ENCODE peak calls at places on chromosomes 2 and 18, in nine cellular contexts. One of them, this sample, is unnamed.

GRCh38 chr2:113700186-113700841 is 56.1 kb downstream of the SLC35F5 start:
- DNase-seq in MCF 10A: no peak
- DNase-seq in fibroblast of lung: peak; percentile 19
- DNase-seq in tibial artery: no peak
- DNase-seq in HCT116: no peak
- DNase-seq in GM23338: peak; percentile 79
- DNase-seq in HepG2: peak; percentile 46
- DNase-seq in progenitor cell of endocrine pancreas: no peak
- DNase-seq in AG04450: no peak
- DNase-seq in this sample: no peak

GRCh38 chr18:53991202-53991601 is 233.3 kb downstream of the MBD2 start:
- DNase-seq in MCF 10A: peak; percentile 75
- DNase-seq in fibroblast of lung: peak; percentile 0
- DNase-seq in tibial artery: no peak
- DNase-seq in HCT116: peak; percentile 45
- DNase-seq in GM23338: no peak
- DNase-seq in HepG2: peak; percentile 33
- DNase-seq in progenitor cell of endocrine pancreas: no peak
- DNase-seq in AG04450: no peak
- DNase-seq in this sample: no peak

GRCh38 chr18:24987271-24987932 is 364.6 kb downstream of the ZNF521 start:
- DNase-seq in MCF 10A: no peak
- DNase-seq in fibroblast of lung: peak; percentile 34
- DNase-seq in tibial artery: no peak
- DNase-seq in HCT116: no peak
- DNase-seq in GM23338: peak; percentile 51
- DNase-seq in HepG2: no peak
- DNase-seq in progenitor cell of endocrine pancreas: no peak
- DNase-seq in AG04450: no peak
- DNase-seq in this sample: peak; percentile 37

GRCh38 chr2:8549942-8550341 is 131.9 kb upstream of the ID2 start:
- DNase-seq in MCF 10A: no peak
- DNase-seq in fibroblast of lung: no peak
- DNase-seq in tibial artery: no peak
- DNase-seq in HCT116: no peak
- DNase-seq in GM23338: no peak
- DNase-seq in HepG2: no peak
- DNase-seq in progenitor cell of endocrine pancreas: no peak
- DNase-seq in AG04450: no peak
- DNase-seq in this sample: no peak

GRCh38 chr18:46362533-46362932 is 258.3 kb downstream of the HAUS1 start:
- DNase-seq in MCF 10A: no peak
- DNase-seq in fibroblast of lung: no peak
- DNase-seq in tibial artery: no peak
- DNase-seq in HCT116: no peak
- DNase-seq in GM23338: no peak
- DNase-seq in HepG2: no peak
- DNase-seq in progenitor cell of endocrine pancreas: no peak
- DNase-seq in AG04450: no peak
- DNase-seq in this sample: no peak

GRCh38 chr2:5020451-5020850 is 671.7 kb upstream of the SOX11 start:
- DNase-seq in MCF 10A: no peak
- DNase-seq in fibroblast of lung: no peak
- DNase-seq in tibial artery: no peak
- DNase-seq in HCT116: no peak
- DNase-seq in GM23338: no peak
- DNase-seq in HepG2: no peak
- DNase-seq in progenitor cell of endocrine pancreas: no peak
- DNase-seq in AG04450: no peak
- DNase-seq in this sample: no peak

GRCh38 chr2:112794131-112794733 is 9.9 kb upstream of the IL1A start:
- DNase-seq in MCF 10A: peak; percentile 97
- DNase-seq in fibroblast of lung: peak; percentile 97
- DNase-seq in tibial artery: no peak
- DNase-seq in HCT116: peak; percentile 49
- DNase-seq in GM23338: no peak
- DNase-seq in HepG2: peak; percentile 34
- DNase-seq in progenitor cell of endocrine pancreas: no peak
- DNase-seq in AG04450: peak; percentile 69
- DNase-seq in this sample: no peak

GRCh38 chr18:12327510-12328178 is 19.6 kb downstream of the TUBB6 start:
- DNase-seq in MCF 10A: peak; percentile 86
- DNase-seq in fibroblast of lung: peak; percentile 70
- DNase-seq in tibial artery: peak; percentile 83
- DNase-seq in HCT116: peak; percentile 52
- DNase-seq in GM23338: peak; percentile 96
- DNase-seq in HepG2: peak; percentile 69
- DNase-seq in progenitor cell of endocrine pancreas: peak; percentile 72
- DNase-seq in AG04450: no peak
- DNase-seq in this sample: peak; percentile 84

GRCh38 chr18:8707946-8708345 is 2.6 kb downstream of the MTCL1 start:
- DNase-seq in MCF 10A: no peak
- DNase-seq in fibroblast of lung: no peak
- DNase-seq in tibial artery: no peak
- DNase-seq in HCT116: no peak
- DNase-seq in GM23338: no peak
- DNase-seq in HepG2: peak; percentile 52
- DNase-seq in progenitor cell of endocrine pancreas: no peak
- DNase-seq in AG04450: no peak
- DNase-seq in this sample: no peak

GRCh38 chr2:190637903-190638618 is 10.8 kb upstream of the NAB1 start:
- DNase-seq in MCF 10A: peak; percentile 73
- DNase-seq in fibroblast of lung: no peak
- DNase-seq in tibial artery: peak; percentile 74
- DNase-seq in HCT116: no peak
- DNase-seq in GM23338: no peak
- DNase-seq in HepG2: peak; percentile 45
- DNase-seq in progenitor cell of endocrine pancreas: no peak
- DNase-seq in AG04450: no peak
- DNase-seq in this sample: no peak

DNA sequence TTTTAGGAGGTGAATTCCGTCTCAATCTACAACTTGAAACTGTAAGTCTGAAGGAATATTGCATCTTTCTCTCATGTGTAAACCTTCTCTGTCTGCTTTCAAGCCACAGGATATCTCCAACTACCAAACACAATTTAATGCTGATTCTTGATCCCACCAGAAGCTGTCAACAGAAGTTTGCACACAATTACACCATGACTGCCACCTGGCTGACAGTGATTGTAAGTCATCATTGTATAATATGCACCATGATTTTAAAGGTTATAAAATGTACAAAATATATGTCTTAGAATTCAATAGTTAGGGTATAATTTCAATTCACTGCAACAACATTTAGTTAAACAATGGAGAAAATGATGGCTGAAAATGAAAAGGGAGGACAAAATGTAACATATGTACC is 18.4 kb downstream of the PREPL start:
- DNase-seq in MCF 10A: peak; percentile 25
- DNase-seq in fibroblast of lung: peak; percentile 26
- DNase-seq in tibial artery: no peak
- DNase-seq in HCT116: no peak
- DNase-seq in GM23338: peak; percentile 36
- DNase-seq in HepG2: peak; percentile 51
- DNase-seq in progenitor cell of endocrine pancreas: no peak
- DNase-seq in AG04450: no peak
- DNase-seq in this sample: no peak
- TF ChIP-seq CTCF in MCF 10A: peak; percentile 36
- TF ChIP-seq CTCF in fibroblast of lung: no peak
- TF ChIP-seq CTCF in tibial artery: no peak
- TF ChIP-seq CTCF in HCT116: peak; percentile 62
- TF ChIP-seq CTCF in GM23338: peak; percentile 57
- TF ChIP-seq CTCF in HepG2: peak; percentile 65
- TF ChIP-seq CTCF in progenitor cell of endocrine pancreas: peak; percentile 56
- TF ChIP-seq CTCF in AG04450: no peak
- TF ChIP-seq CTCF in this sample: no peak

GRCh38 chr2:40129725-40130124 is 322.2 kb downstream of the SLC8A1 start:
- DNase-seq in MCF 10A: no peak
- DNase-seq in fibroblast of lung: no peak
- DNase-seq in tibial artery: no peak
- DNase-seq in HCT116: no peak
- DNase-seq in GM23338: no peak
- DNase-seq in HepG2: no peak
- DNase-seq in progenitor cell of endocrine pancreas: no peak
- DNase-seq in AG04450: no peak
- DNase-seq in this sample: no peak
- TF ChIP-seq CTCF in MCF 10A: no peak
- TF ChIP-seq CTCF in fibroblast of lung: no peak
- TF ChIP-seq CTCF in tibial artery: no peak
- TF ChIP-seq CTCF in HCT116: no peak
- TF ChIP-seq CTCF in GM23338: no peak
- TF ChIP-seq CTCF in HepG2: no peak
- TF ChIP-seq CTCF in progenitor cell of endocrine pancreas: no peak
- TF ChIP-seq CTCF in AG04450: no peak
- TF ChIP-seq CTCF in this sample: no peak

GRCh38 chr2:85145116-85145820 is 12.1 kb downstream of the TCF7L1 start:
- DNase-seq in MCF 10A: no peak
- DNase-seq in fibroblast of lung: no peak
- DNase-seq in tibial artery: no peak
- DNase-seq in HCT116: no peak
- DNase-seq in GM23338: no peak
- DNase-seq in HepG2: no peak
- DNase-seq in progenitor cell of endocrine pancreas: no peak
- DNase-seq in AG04450: no peak
- DNase-seq in this sample: no peak

GRCh38 chr2:85143463-85144082 is 10.4 kb downstream of the TCF7L1 start:
- DNase-seq in MCF 10A: no peak
- DNase-seq in fibroblast of lung: no peak
- DNase-seq in tibial artery: no peak
- DNase-seq in HCT116: no peak
- DNase-seq in GM23338: no peak
- DNase-seq in HepG2: peak; percentile 74
- DNase-seq in progenitor cell of endocrine pancreas: no peak
- DNase-seq in AG04450: no peak
- DNase-seq in this sample: no peak

GRCh38 chr2:85151026-85151425 is 17.8 kb downstream of the TCF7L1 start:
- DNase-seq in MCF 10A: no peak
- DNase-seq in fibroblast of lung: no peak
- DNase-seq in tibial artery: no peak
- DNase-seq in HCT116: no peak
- DNase-seq in GM23338: no peak
- DNase-seq in HepG2: no peak
- DNase-seq in progenitor cell of endocrine pancreas: no peak
- DNase-seq in AG04450: no peak
- DNase-seq in this sample: no peak

GRCh38 chr2:85152895-85153294 is 19.7 kb downstream of the TCF7L1 start:
- DNase-seq in MCF 10A: no peak
- DNase-seq in fibroblast of lung: no peak
- DNase-seq in tibial artery: no peak
- DNase-seq in HCT116: no peak
- DNase-seq in GM23338: no peak
- DNase-seq in HepG2: no peak
- DNase-seq in progenitor cell of endocrine pancreas: no peak
- DNase-seq in AG04450: no peak
- DNase-seq in this sample: no peak

GRCh38 chr2:85148190-85148589 is 15.0 kb downstream of the TCF7L1 start:
- DNase-seq in MCF 10A: no peak
- DNase-seq in fibroblast of lung: no peak
- DNase-seq in tibial artery: no peak
- DNase-seq in HCT116: no peak
- DNase-seq in GM23338: no peak
- DNase-seq in HepG2: no peak
- DNase-seq in progenitor cell of endocrine pancreas: no peak
- DNase-seq in AG04450: no peak
- DNase-seq in this sample: no peak
- TF ChIP-seq CTCF in MCF 10A: no peak
- TF ChIP-seq CTCF in fibroblast of lung: no peak
- TF ChIP-seq CTCF in tibial artery: no peak
- TF ChIP-seq CTCF in HCT116: no peak
- TF ChIP-seq CTCF in GM23338: peak; percentile 20
- TF ChIP-seq CTCF in HepG2: peak; percentile 9
- TF ChIP-seq CTCF in progenitor cell of endocrine pancreas: no peak
- TF ChIP-seq CTCF in AG04450: no peak
- TF ChIP-seq CTCF in this sample: no peak

DNA sequence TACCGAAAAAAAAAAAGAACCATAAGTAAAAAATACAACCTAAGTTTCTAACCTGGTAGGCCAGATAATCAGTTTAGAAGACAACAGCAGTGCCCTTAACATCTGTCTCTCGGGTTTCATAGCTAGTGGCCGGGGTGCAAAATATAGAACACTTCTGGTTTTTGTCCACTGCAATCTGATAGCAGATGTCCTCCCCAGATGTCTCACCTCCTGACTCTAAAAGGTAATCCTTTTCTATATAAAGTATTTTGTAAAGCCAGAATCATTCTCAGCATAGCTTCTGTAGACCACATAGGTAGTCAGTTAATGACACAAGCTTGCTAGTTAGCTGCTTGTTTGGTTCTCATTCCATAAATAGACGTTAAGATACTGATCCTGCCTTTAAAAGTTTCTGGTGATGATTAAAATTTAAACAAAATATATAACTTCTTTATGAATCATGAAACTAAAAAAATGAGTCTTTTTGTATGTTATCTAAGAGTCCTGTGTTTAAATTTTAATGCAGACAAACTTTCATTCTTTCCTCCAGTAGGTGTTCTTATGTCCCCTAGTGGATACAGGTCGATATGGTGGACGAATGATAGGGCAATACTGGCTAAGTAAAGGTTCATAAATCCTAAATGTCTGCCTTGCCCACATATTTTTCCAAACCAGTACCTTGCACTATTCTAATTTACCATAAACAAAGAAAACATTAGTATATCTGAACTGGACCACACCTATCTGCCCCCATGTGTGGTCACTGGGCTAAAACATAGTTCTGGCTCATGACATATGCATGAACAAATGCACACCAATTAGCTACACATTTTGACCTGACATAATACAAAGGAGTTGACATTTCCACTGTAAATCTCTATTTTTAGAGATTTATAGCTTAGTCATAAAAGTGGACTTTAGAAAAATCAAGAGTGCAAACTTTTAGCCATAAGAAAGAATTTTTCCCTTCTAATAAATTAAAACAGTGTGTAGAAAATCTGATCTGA is 171.0 kb downstream of the SRBD1 start:
- DNase-seq in MCF 10A: peak; percentile 9
- DNase-seq in fibroblast of lung: peak; percentile 45
- DNase-seq in tibial artery: no peak
- DNase-seq in HCT116: no peak
- DNase-seq in GM23338: no peak
- DNase-seq in HepG2: peak; percentile 17
- DNase-seq in progenitor cell of endocrine pancreas: no peak
- DNase-seq in AG04450: no peak
- DNase-seq in this sample: no peak
- TF ChIP-seq CTCF in MCF 10A: no peak
- TF ChIP-seq CTCF in fibroblast of lung: peak; percentile 17
- TF ChIP-seq CTCF in tibial artery: no peak
- TF ChIP-seq CTCF in HCT116: peak; percentile 34
- TF ChIP-seq CTCF in GM23338: peak; percentile 47
- TF ChIP-seq CTCF in HepG2: peak; percentile 36
- TF ChIP-seq CTCF in progenitor cell of endocrine pancreas: no peak
- TF ChIP-seq CTCF in AG04450: peak; percentile 38
- TF ChIP-seq CTCF in this sample: no peak

This sample was measured in nephron progenitor cell.